ENCODE peak calls at places on chromosomes 2 and 18, in nine cellular contexts. B, P, X, I, N, O, Q, L and C are unnamed samples.
A peak's percentile ranks its signal among the peaks of the same experiment; 100 is the strongest.

GRCh38 chr2:17416891-17417391 is 101.3 kb downstream of the RAD51AP2 start:
- DNase-seq in B (no peak), P (no peak), X (no peak), I (peak; percentile 25), N (no peak), O (peak; percentile 85), Q (no peak), L (no peak), C (no peak)

GRCh38 chr2:168255866-168256265 is 8.5 kb upstream of the STK39 start:
- DNase-seq in B (no peak), P (no peak), X (no peak), I (no peak), N (no peak), O (no peak), Q (no peak), L (no peak), C (no peak)

GRCh38 chr2:200677721-200678532 is 92.1 kb downstream of the AOX1 start:
- DNase-seq in B (no peak), P (no peak), X (peak; percentile 17), I (no peak), N (no peak), O (no peak), Q (no peak), L (peak; percentile 37), C (peak; percentile 26)

GRCh38 chr2:234202601-234203000 is 152.1 kb downstream of the SPP2 start:
- DNase-seq in B (no peak), P (no peak), X (no peak), I (no peak), N (no peak), O (no peak), Q (no peak), L (no peak), C (no peak)

GRCh38 chr2:216003876-216004275 is 9.5 kb downstream of the MREG start:
- DNase-seq in B (no peak), P (no peak), X (no peak), I (no peak), N (no peak), O (no peak), Q (no peak), L (no peak), C (no peak)

GRCh38 chr2:231294116-231294515 is 95.7 kb downstream of the ARMC9 start:
- DNase-seq in B (no peak), P (no peak), X (no peak), I (no peak), N (no peak), O (no peak), Q (no peak), L (no peak), C (no peak)

GRCh38 chr2:72996152-72996502 is 75.4 kb downstream of the SFXN5 start:
- DNase-seq in B (no peak), P (no peak), X (no peak), I (peak; percentile 33), N (no peak), O (no peak), Q (no peak), L (no peak), C (no peak)

GRCh38 chr2:126657636-126658315 is 1.8 kb downstream of the GYPC start:
- DNase-seq in B (peak; percentile 92), P (no peak), X (peak; percentile 97), I (peak; percentile 96), N (peak; percentile 77), O (peak; percentile 96), Q (peak; percentile 81), L (peak; percentile 5), C (peak; percentile 95)

GRCh38 chr18:45059695-45060094 is 379.0 kb downstream of the SETBP1 start:
- DNase-seq in B (no peak), P (no peak), X (peak; percentile 75), I (no peak), N (no peak), O (peak; percentile 17), Q (no peak), L (peak; percentile 21), C (peak; percentile 44)

GRCh38 chr2:182259629-182260150 is 167.1 kb downstream of the PDE1A start:
- DNase-seq in B (no peak), P (no peak), X (peak; percentile 15), I (no peak), N (no peak), O (no peak), Q (no peak), L (no peak), C (no peak)

GRCh38 chr18:3251963-3252277 is 4.3 kb downstream of the MYL12A start:
- DNase-seq in B (no peak), P (no peak), X (no peak), I (no peak), N (no peak), O (peak; percentile 69), Q (no peak), L (no peak), C (no peak)

GRCh38 chr18:47775961-47776360 is 154.5 kb downstream of the SMAD2 start:
- DNase-seq in B (peak; percentile 29), P (no peak), X (no peak), I (no peak), N (no peak), O (no peak), Q (no peak), L (peak; percentile 47), C (no peak)

GRCh38 chr18:50218432-50219197 is 23.7 kb upstream of the MYO5B start:
- DNase-seq in B (peak; percentile 76), P (no peak), X (no peak), I (no peak), N (peak; percentile 24), O (no peak), Q (peak; percentile 50), L (peak; percentile 40), C (no peak)

GRCh38 chr2:20415511-20415918 is 31.4 kb upstream of the RHOB start:
- DNase-seq in B (no peak), P (no peak), X (no peak), I (no peak), N (no peak), O (no peak), Q (no peak), L (peak; percentile 42), C (no peak)

GRCh38 chr18:30512872-30513271 is 529.7 kb downstream of the DSC3 start:
- DNase-seq in B (no peak), P (no peak), X (no peak), I (peak; percentile 40), N (no peak), O (no peak), Q (no peak), L (no peak), C (no peak)

GRCh38 chr2:205682239-205683021 is at the start of gene NRP2:
- DNase-seq in B (peak; percentile 68), P (peak; percentile 74), X (peak; percentile 72), I (peak; percentile 94), N (peak; percentile 29), O (no peak), Q (peak; percentile 59), L (peak; percentile 86), C (no peak)

GRCh38 chr2:136117909-136118818 is at the start of gene CXCR4:
- DNase-seq in B (peak; percentile 77), P (peak; percentile 50), X (no peak), I (peak; percentile 94), N (peak; percentile 93), O (no peak), Q (peak; percentile 87), L (peak; percentile 47), C (no peak)
- TF ChIP-seq CTCF in B (no peak), P (no peak), X (no peak), I (peak; percentile 1), N (no peak), O (no peak), Q (peak; percentile 23), L (no peak), C (peak; percentile 10)

GRCh38 chr18:13456736-13457271 is 238.2 kb downstream of the LDLRAD4 start:
- DNase-seq in B (peak; percentile 22), P (no peak), X (no peak), I (no peak), N (no peak), O (no peak), Q (no peak), L (no peak), C (no peak)
- TF ChIP-seq CTCF in B (no peak), P (no peak), X (no peak), I (no peak), N (no peak), O (no peak), Q (no peak), L (no peak), C (no peak)

GRCh38 chr2:42167458-42167857 is 1.7 kb upstream of the EML4 start:
- DNase-seq in B (no peak), P (no peak), X (peak; percentile 10), I (no peak), N (no peak), O (no peak), Q (no peak), L (no peak), C (no peak)

GRCh38 chr2:42170619-42171395 is 1.7 kb downstream of the EML4 start:
- DNase-seq in B (no peak), P (no peak), X (no peak), I (no peak), N (no peak), O (no peak), Q (no peak), L (no peak), C (no peak)

GRCh38 chr2:42168459-42169099 is 574 bp upstream of the EML4 start:
- DNase-seq in B (no peak), P (no peak), X (no peak), I (no peak), N (no peak), O (no peak), Q (no peak), L (no peak), C (no peak)

GRCh38 chr2:42169869-42170465 is 814 bp downstream of the EML4 start:
- DNase-seq in B (peak; percentile 57), P (no peak), X (no peak), I (no peak), N (no peak), O (no peak), Q (no peak), L (no peak), C (no peak)

GRCh38 chr2:42169100-42169868 is at the start of gene EML4:
- DNase-seq in B (peak; percentile 96), P (peak; percentile 88), X (peak; percentile 78), I (peak; percentile 97), N (peak; percentile 89), O (peak; percentile 37), Q (peak; percentile 89), L (peak; percentile 96), C (peak; percentile 13)
- TF ChIP-seq CTCF in B (no peak), P (no peak), X (no peak), I (no peak), N (no peak), O (no peak), Q (no peak), L (no peak), C (no peak)

DNA sequence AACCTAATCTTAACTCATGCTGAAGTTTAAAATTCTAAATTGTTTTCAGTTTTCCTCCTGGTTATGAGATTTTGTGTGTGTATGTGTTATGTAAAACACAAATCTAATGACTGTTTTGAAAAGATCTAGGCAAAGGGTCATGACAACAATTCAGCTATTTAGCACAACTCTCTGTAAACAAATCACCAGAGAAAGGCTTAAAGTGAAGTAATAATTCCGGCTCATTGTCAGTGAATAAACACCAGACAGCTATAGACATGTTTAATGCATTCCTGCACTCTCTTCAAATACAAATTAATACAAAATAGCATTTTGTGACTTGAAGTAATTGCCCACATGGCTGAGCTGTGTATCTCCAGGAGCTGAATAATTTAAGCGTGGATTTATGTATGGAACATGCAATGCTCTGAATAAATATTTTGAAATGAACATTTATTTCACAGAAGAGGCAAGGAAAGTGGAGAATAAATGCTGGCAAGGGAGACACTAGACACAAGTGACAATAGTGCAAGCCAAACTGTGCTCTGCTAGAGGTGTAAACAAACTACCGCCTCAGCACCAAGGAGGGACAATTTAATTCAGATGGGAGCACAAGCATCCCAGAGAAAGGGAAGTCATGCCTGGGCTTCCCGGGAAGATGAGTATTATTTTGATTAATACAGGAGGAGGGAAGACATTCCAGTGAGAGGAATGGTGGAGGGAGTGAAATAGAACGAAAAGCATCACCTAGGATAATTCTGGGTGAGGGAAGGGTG is 133.6 kb upstream of the XPO1 start:
- DNase-seq in B (no peak), P (no peak), X (peak; percentile 1), I (no peak), N (no peak), O (no peak), Q (no peak), L (no peak), C (no peak)
- TF ChIP-seq CTCF in B (no peak), P (no peak), X (no peak), I (no peak), N (no peak), O (no peak), Q (no peak), L (no peak), C (no peak)